ENCODE peak calls at places on chromosomes 7 and 10, in ten cellular contexts. L is activated naive CD4-positive, alpha-beta T cell treated with anti-CD3 and anti-CD28 coated beads for 36 hours; C is pulmonary artery endothelial cell; P is NCI-H524; Q is NCI-H345; M is activated CD4-positive, alpha-beta T cell treated with anti-CD3 and anti-CD28 coated beads, Interleukin-2, amount 10 ng/mL, durations not matched to agents 7 days and 5 days; J is kidney epithelial cell; F is NT2/D1; B is A549; U is A673. T is an unnamed sample.

GRCh38 chr7:83613232-83613631 is 35.7 kb downstream of the SEMA3E start:
- DNase-seq in J (no peak), F (no peak), U (no peak), C (no peak), B (no peak), L (no peak), P (no peak), M (no peak), Q (no peak), T (no peak)

GRCh38 chr7:749121-749520 is 22.0 kb upstream of the PRKAR1B start:
- DNase-seq in C (no peak), L (no peak), Q (peak), M (no peak), U (no peak), P (peak), F (no peak), B (no peak), J (no peak), T (no peak)

GRCh38 chr10:35462491-35462934 is 126.2 kb downstream of the CCNY start:
- DNase-seq in U (no peak), Q (peak), F (no peak), L (no peak), J (no peak), P (no peak), C (no peak), M (peak), B (no peak), T (no peak)

GRCh38 chr7:157875230-157876179 is 538.7 kb downstream of the DNAJB6 start:
- DNase-seq in B (peak), C (no peak), F (peak), U (peak), M (peak), P (peak), J (no peak), Q (no peak), L (peak), T (no peak)

GRCh38 chr10:101238732-101239105 is 9.5 kb upstream of the LBX1 start:
- DNase-seq in J (no peak), C (no peak), Q (no peak), L (peak), M (no peak), P (no peak), U (no peak), B (no peak), F (no peak), T (no peak)

GRCh38 chr7:16563281-16564022 is 36.8 kb downstream of the LRRC72 start:
- DNase-seq in P (no peak), J (no peak), U (peak), M (peak), C (no peak), L (no peak), F (no peak), Q (no peak), B (no peak), T (no peak)

GRCh38 chr7:132977234-132977633 is 104.7 kb downstream of the CHCHD3 start:
- DNase-seq in M (no peak), L (no peak), U (no peak), F (no peak), B (no peak), Q (no peak), P (no peak), J (no peak), C (no peak), T (no peak)

GRCh38 chr7:55056577-55057480 is 38.0 kb downstream of the EGFR start:
- DNase-seq in Q (no peak), J (no peak), P (no peak), F (no peak), B (peak), M (no peak), C (no peak), L (no peak), U (no peak), T (no peak)

GRCh38 chr10:60733826-60734225 is 44.5 kb upstream of the CDK1 start:
- DNase-seq in M (no peak), F (no peak), P (no peak), L (no peak), U (no peak), J (no peak), Q (peak), C (no peak), B (no peak), T (no peak)

GRCh38 chr10:86252573-86252972 is 114.0 kb downstream of the GRID1 start:
- DNase-seq in M (no peak), U (no peak), B (no peak), P (peak), J (no peak), F (no peak), C (no peak), L (no peak), Q (peak), T (no peak)

GRCh38 chr7:115357213-115357999 is 435.5 kb downstream of the MDFIC start:
- DNase-seq in Q (peak), L (no peak), B (no peak), M (no peak), P (peak), U (peak), C (no peak), J (no peak), F (no peak), T (no peak)

GRCh38 chr7:19133390-19133789 is 11.8 kb downstream of the FERD3L start:
- DNase-seq in C (no peak), J (no peak), U (no peak), M (no peak), F (no peak), P (no peak), B (no peak), Q (no peak), L (no peak), T (no peak)

GRCh38 chr10:60175418-60175817 is 214.3 kb downstream of the ANK3 start:
- DNase-seq in Q (no peak), C (peak), B (no peak), M (no peak), U (no peak), J (no peak), F (no peak), P (no peak), L (no peak), T (no peak)

GRCh38 chr10:11870900-11871407 is 47.8 kb downstream of the PROSER2 start:
- DNase-seq in J (no peak), M (no peak), B (no peak), U (no peak), L (no peak), C (no peak), P (no peak), Q (no peak), F (no peak), T (no peak)

GRCh38 chr7:128835790-128836641 is 5.8 kb downstream of the FLNC start:
- DNase-seq in L (no peak), B (no peak), Q (no peak), P (no peak), U (no peak), C (no peak), F (no peak), M (no peak), J (no peak), T (peak)

GRCh38 chr7:12741951-12742575 is 54.6 kb downstream of the ARL4A start:
- DNase-seq in C (no peak), F (no peak), Q (no peak), M (no peak), B (no peak), P (no peak), L (no peak), U (no peak), J (no peak), T (no peak)

GRCh38 chr10:47291682-47292081 is 8.3 kb upstream of the GDF10 start:
- DNase-seq in U (no peak), Q (no peak), F (no peak), B (no peak), P (no peak), L (no peak), C (no peak), J (no peak), M (no peak), T (no peak)

GRCh38 chr10:57053530-57053929 is 692.5 kb upstream of the ZWINT start:
- DNase-seq in J (no peak), B (no peak), C (no peak), L (no peak), F (no peak), P (no peak), Q (no peak), U (no peak), M (no peak), T (no peak)

GRCh38 chr7:20744913-20745587 is 41.6 kb downstream of the SP8 start:
- DNase-seq in U (peak), C (no peak), B (no peak), F (no peak), J (no peak), P (peak), Q (peak), M (no peak), L (no peak), T (no peak)

GRCh38 chr10:101136007-101136707 is 5.1 kb downstream of the TLX1 start:
- DNase-seq in C (no peak), U (no peak), Q (no peak), J (no peak), M (no peak), L (peak), P (no peak), B (no peak), F (no peak), T (no peak)

GRCh38 chr7:31922883-31923282 is 147.3 kb downstream of the PDE1C start:
- DNase-seq in U (no peak), J (no peak), B (no peak), M (no peak), F (no peak), P (no peak), C (no peak), L (no peak), Q (no peak), T (no peak)

GRCh38 chr10:61939575-61940301 is 38.2 kb downstream of the ARID5B start:
- DNase-seq in F (no peak), L (no peak), B (no peak), M (no peak), U (peak), C (no peak), Q (no peak), J (no peak), P (no peak), T (no peak)

GRCh38 chr10:103057980-103058568 is 135.0 kb downstream of the NT5C2 start:
- DNase-seq in C (no peak), L (no peak), F (no peak), B (no peak), U (no peak), P (no peak), J (no peak), Q (no peak), M (no peak), T (no peak)

GRCh38 chr7:120742370-120742769 is 115.6 kb downstream of the TSPAN12 start:
- DNase-seq in J (no peak), Q (peak), U (no peak), B (no peak), F (peak), M (no peak), P (peak), L (no peak), C (no peak), T (no peak)

GRCh38 chr10:93071674-93072224 is 1.9 kb upstream of the CYP26A1 start:
- DNase-seq in B (no peak), P (no peak), U (no peak), L (no peak), Q (no peak), C (no peak), F (no peak), M (no peak), J (no peak), T (peak)

GRCh38 chr7:50679218-50680007 is 103.3 kb downstream of the GRB10 start:
- DNase-seq in C (no peak), B (peak), J (no peak), F (no peak), M (no peak), Q (peak), L (no peak), P (peak), U (peak), T (no peak)

GRCh38 chr7:151135866-151136514 is 31.5 kb downstream of the GBX1 start:
- DNase-seq in P (no peak), C (no peak), J (no peak), B (no peak), Q (no peak), F (no peak), M (no peak), L (no peak), U (no peak), T (no peak)

GRCh38 chr7:44615149-44615611 is 8.8 kb downstream of the OGDH start:
- DNase-seq in F (no peak), L (peak), C (no peak), Q (no peak), J (no peak), U (no peak), M (no peak), P (no peak), B (no peak), T (no peak)

GRCh38 chr10:31042670-31043069 is 11.0 kb upstream of the ZNF438 start:
- DNase-seq in Q (no peak), B (no peak), J (no peak), L (no peak), F (no peak), U (no peak), M (no peak), C (no peak), P (no peak), T (no peak)

GRCh38 chr7:523436-524336 is 4.0 kb upstream of the PDGFA start:
- DNase-seq in J (no peak), L (no peak), U (no peak), M (no peak), F (no peak), B (no peak), C (no peak), P (no peak), Q (no peak), T (no peak)

GRCh38 chr7:50812847-50813475 is 30.3 kb upstream of the GRB10 start:
- DNase-seq in P (no peak), C (peak), J (peak), U (no peak), F (no peak), L (no peak), B (peak), M (no peak), Q (no peak), T (peak)

GRCh38 chr7:77531038-77531437 is 6.1 kb upstream of the PTPN12 start:
- DNase-seq in L (no peak), J (no peak), P (no peak), M (no peak), B (no peak), U (no peak), Q (no peak), C (no peak), F (no peak), T (no peak)

GRCh38 chr7:17406756-17407155 is 108.3 kb downstream of the AHR start:
- DNase-seq in B (no peak), P (no peak), U (no peak), L (no peak), J (no peak), M (no peak), F (no peak), Q (no peak), C (no peak), T (no peak)

GRCh38 chr7:85004402-85004801 is 182.5 kb downstream of the SEMA3D start:
- DNase-seq in P (peak), M (no peak), U (peak), F (no peak), L (no peak), Q (no peak), J (no peak), C (no peak), B (no peak), T (no peak)

GRCh38 chr7:130384841-130385599 is 4.7 kb downstream of the CPA1 start:
- DNase-seq in P (no peak), B (no peak), L (no peak), J (no peak), Q (no peak), U (no peak), C (no peak), F (no peak), M (no peak), T (no peak)

GRCh38 chr7:135923700-135924261 is 53.4 kb downstream of the MTPN start:
- DNase-seq in F (no peak), J (peak), U (no peak), B (peak), L (no peak), C (peak), M (no peak), Q (no peak), P (no peak), T (no peak)